ENCODE peak calls at places on chromosomes 5 and 9, in ten cellular contexts. T is GM12878; X is M059J; O is mammary epithelial cell; Q is stimulated activated CD4-positive, alpha-beta T cell treated with anti-CD3 and anti-CD28 coated beads, Interleukin-12 subunit alpha, Interleukin-12 subunit beta, amount 100 ng/mL, for 48 hours; J is NCI-H226; K is retina; Y is NCI-H774; U is CD8-positive, alpha-beta T cell; P is NCI-H146. H is an unnamed sample.

GRCh38 chr5:152052470-152052869 is 127.8 kb upstream of the GLRA1 start:
- DNase-seq in K (peak), Q (no peak), Y (no peak), O (no peak), T (no peak), P (no peak), J (no peak), X (no peak), U (no peak), H (no peak)

GRCh38 chr5:105462377-105462776 is 1899.8 kb upstream of the NUDT12 start:
- DNase-seq in K (no peak), J (no peak), O (no peak), Q (no peak), P (no peak), Y (no peak), X (no peak), U (no peak), T (no peak), H (peak)

GRCh38 chr5:141393267-141393666 is 834 bp downstream of the PCDHGA8 start:
- DNase-seq in P (no peak), X (no peak), U (no peak), Q (no peak), O (no peak), J (no peak), Y (no peak), K (no peak), T (no peak), H (no peak)

GRCh38 chr5:17381926-17382325 is 116.1 kb upstream of the TAF11L2 start:
- DNase-seq in O (no peak), P (no peak), U (no peak), T (no peak), J (no peak), X (no peak), Y (no peak), K (no peak), Q (no peak), H (peak)

GRCh38 chr9:137615387-137615871 is 3.4 kb upstream of the EHMT1 start:
- DNase-seq in J (no peak), P (no peak), K (no peak), T (no peak), X (no peak), Y (no peak), Q (no peak), O (no peak), U (no peak), H (no peak)

GRCh38 chr9:35490155-35490909 is 421 bp downstream of the RUSC2 start:
- DNase-seq in K (peak), Q (no peak), T (no peak), P (peak), X (peak), U (no peak), J (no peak), O (peak), Y (no peak), H (peak)

GRCh38 chr9:96612105-96612965 is 7.3 kb downstream of the CDC14B start:
- DNase-seq in O (peak), P (peak), X (peak), K (peak), T (no peak), J (peak), U (no peak), Q (no peak), Y (no peak), H (peak)

GRCh38 chr9:89608646-89609335 is 4.0 kb downstream of the GADD45G start:
- DNase-seq in X (no peak), K (no peak), T (no peak), J (no peak), Q (no peak), O (no peak), P (no peak), U (no peak), Y (no peak), H (no peak)

GRCh38 chr9:19456996-19457693 is 48.3 kb downstream of the ACER2 start:
- DNase-seq in U (peak), T (peak), O (peak), P (peak), X (peak), Y (peak), Q (peak), K (peak), J (peak), H (peak)

GRCh38 chr9:93905473-93906133 is 49.6 kb downstream of the BARX1 start:
- DNase-seq in O (no peak), P (no peak), K (no peak), X (no peak), U (no peak), Y (no peak), Q (no peak), T (no peak), J (no peak), H (no peak)

GRCh38 chr5:164688437-164688836 is 1183.0 kb downstream of the MAT2B start:
- DNase-seq in Q (no peak), Y (no peak), O (no peak), U (no peak), K (no peak), J (no peak), X (no peak), P (peak), T (no peak), H (no peak)

GRCh38 chr5:125501396-125501795 is 755.0 kb upstream of the ZNF608 start:
- DNase-seq in T (no peak), U (no peak), Y (no peak), J (no peak), Q (no peak), X (no peak), K (no peak), O (no peak), P (no peak), H (no peak)

GRCh38 chr5:133612021-133612860 is at the start of gene FSTL4:
- DNase-seq in O (peak), K (peak), Q (no peak), U (no peak), Y (peak), J (no peak), P (peak), T (no peak), X (peak), H (peak)

GRCh38 chr5:58076473-58077257 is 383.2 kb downstream of the PLK2 start:
- DNase-seq in J (no peak), P (peak), U (no peak), X (no peak), Y (no peak), K (no peak), T (no peak), Q (no peak), O (no peak), H (no peak)

GRCh38 chr9:69376651-69377050 is 51.6 kb downstream of the ENTREP1 start:
- DNase-seq in T (no peak), O (peak), P (no peak), Y (no peak), X (peak), Q (no peak), K (no peak), U (no peak), J (peak), H (peak)

GRCh38 chr5:179326176-179326997 is 18.9 kb downstream of the ADAMTS2 start:
- DNase-seq in Q (no peak), X (no peak), Y (no peak), T (no peak), P (no peak), O (no peak), U (no peak), J (peak), K (peak), H (no peak)

GRCh38 chr9:85142461-85143401 is 473.2 kb downstream of the NTRK2 start:
- DNase-seq in J (no peak), P (no peak), Y (no peak), K (peak), Q (no peak), U (no peak), O (peak), T (peak), X (peak), H (peak)

GRCh38 chr5:36878421-36879088 is 2.0 kb downstream of the NIPBL start:
- DNase-seq in Q (no peak), J (peak), P (peak), T (no peak), O (peak), K (peak), X (peak), U (no peak), Y (peak), H (peak)

GRCh38 chr5:171869956-171870355 is 84.3 kb downstream of the SMIM23 start:
- DNase-seq in Q (no peak), U (no peak), X (no peak), J (no peak), P (no peak), K (no peak), Y (no peak), O (no peak), T (no peak), H (no peak)

GRCh38 chr9:37464426-37465248 is 613 bp downstream of the ZBTB5 start:
- DNase-seq in U (peak), J (peak), T (peak), O (peak), X (no peak), Q (peak), P (no peak), Y (no peak), K (peak), H (peak)

GRCh38 chr5:126124706-126125345 is 298.4 kb upstream of the GRAMD2B start:
- DNase-seq in K (no peak), X (peak), O (peak), Y (no peak), J (peak), T (no peak), P (peak), U (no peak), Q (no peak), H (no peak)

GRCh38 chr9:4425358-4426045 is 64.8 kb upstream of the SLC1A1 start:
- DNase-seq in Y (no peak), K (no peak), J (no peak), X (no peak), U (no peak), O (no peak), T (no peak), P (no peak), Q (no peak), H (no peak)